ENCODE peak calls at places on chromosomes 13 and 19, in seven cellular contexts. One of them, this sample, is unnamed.
A peak's percentile ranks its signal among the peaks of the same experiment; 100 is the strongest.

GRCh38 chr19:14023404-14024235 is 4.3 kb upstream of the RLN3 start:
- DNase-seq in type B pancreatic cell: no peak
- DNase-seq in cardiac fibroblast: peak; percentile 83
- DNase-seq in neural crest cell: peak; percentile 59
- DNase-seq in Calu3: peak; percentile 69
- DNase-seq in fibroblast of the aortic adventitia: peak; percentile 53
- DNase-seq in AG04449: no peak
- DNase-seq in this sample: peak; percentile 73

GRCh38 chr19:1027020-1027952 is 878 bp downstream of the CNN2 start:
- DNase-seq in cardiac fibroblast: peak; percentile 51
- DNase-seq in neural crest cell: no peak
- DNase-seq in Calu3: peak; percentile 24
- DNase-seq in fibroblast of the aortic adventitia: peak; percentile 40
- DNase-seq in type B pancreatic cell: no peak
- DNase-seq in AG04449: no peak
- DNase-seq in this sample: no peak

GRCh38 chr13:24304620-24305019 is 4.8 kb upstream of the C1QTNF9 start:
- DNase-seq in AG04449: no peak
- DNase-seq in type B pancreatic cell: no peak
- DNase-seq in fibroblast of the aortic adventitia: no peak
- DNase-seq in neural crest cell: no peak
- DNase-seq in cardiac fibroblast: no peak
- DNase-seq in Calu3: no peak
- DNase-seq in this sample: no peak

GRCh38 chr19:14409157-14410053 is 9.7 kb downstream of the DDX39A start:
- DNase-seq in cardiac fibroblast: no peak
- DNase-seq in type B pancreatic cell: no peak
- DNase-seq in AG04449: no peak
- DNase-seq in fibroblast of the aortic adventitia: no peak
- DNase-seq in Calu3: no peak
- DNase-seq in neural crest cell: no peak
- DNase-seq in this sample: no peak

GRCh38 chr13:87147076-87147475 is 524.1 kb upstream of the SLITRK5 start:
- DNase-seq in Calu3: no peak
- DNase-seq in cardiac fibroblast: no peak
- DNase-seq in fibroblast of the aortic adventitia: no peak
- DNase-seq in type B pancreatic cell: no peak
- DNase-seq in neural crest cell: no peak
- DNase-seq in AG04449: no peak
- DNase-seq in this sample: peak; percentile 46

GRCh38 chr19:22261596-22261995 is 24.6 kb upstream of the ZNF729 start:
- DNase-seq in cardiac fibroblast: no peak
- DNase-seq in Calu3: no peak
- DNase-seq in fibroblast of the aortic adventitia: no peak
- DNase-seq in neural crest cell: no peak
- DNase-seq in type B pancreatic cell: no peak
- DNase-seq in AG04449: no peak
- DNase-seq in this sample: no peak

GRCh38 chr13:103291693-103292572 is 225.7 kb upstream of the SLC10A2 start:
- DNase-seq in type B pancreatic cell: no peak
- DNase-seq in Calu3: no peak
- DNase-seq in cardiac fibroblast: no peak
- DNase-seq in neural crest cell: no peak
- DNase-seq in fibroblast of the aortic adventitia: no peak
- DNase-seq in AG04449: no peak
- DNase-seq in this sample: peak; percentile 35

GRCh38 chr13:30107126-30107525 is 200.2 kb downstream of the KATNAL1 start:
- DNase-seq in cardiac fibroblast: no peak
- DNase-seq in type B pancreatic cell: no peak
- DNase-seq in Calu3: no peak
- DNase-seq in AG04449: no peak
- DNase-seq in neural crest cell: no peak
- DNase-seq in fibroblast of the aortic adventitia: no peak
- DNase-seq in this sample: no peak

GRCh38 chr13:31930901-31931522 is 100.6 kb upstream of the FRY start:
- DNase-seq in type B pancreatic cell: no peak
- DNase-seq in Calu3: no peak
- DNase-seq in fibroblast of the aortic adventitia: peak; percentile 13
- DNase-seq in neural crest cell: no peak
- DNase-seq in cardiac fibroblast: no peak
- DNase-seq in AG04449: no peak
- DNase-seq in this sample: peak; percentile 21

GRCh38 chr13:27621366-27622101 is at the start of gene POLR1D:
- DNase-seq in AG04449: no peak
- DNase-seq in Calu3: peak; percentile 88
- DNase-seq in fibroblast of the aortic adventitia: peak; percentile 53
- DNase-seq in cardiac fibroblast: peak; percentile 75
- DNase-seq in type B pancreatic cell: peak; percentile 81
- DNase-seq in neural crest cell: peak; percentile 50
- DNase-seq in this sample: peak; percentile 80

GRCh38 chr13:109151255-109151654 is 521.8 kb downstream of the MYO16 start:
- DNase-seq in fibroblast of the aortic adventitia: no peak
- DNase-seq in cardiac fibroblast: no peak
- DNase-seq in Calu3: no peak
- DNase-seq in type B pancreatic cell: no peak
- DNase-seq in AG04449: no peak
- DNase-seq in neural crest cell: no peak
- DNase-seq in this sample: peak; percentile 47

GRCh38 chr19:1533510-1534150 is 9.8 kb downstream of the PLK5 start:
- DNase-seq in fibroblast of the aortic adventitia: no peak
- DNase-seq in AG04449: no peak
- DNase-seq in Calu3: no peak
- DNase-seq in type B pancreatic cell: no peak
- DNase-seq in neural crest cell: no peak
- DNase-seq in cardiac fibroblast: no peak
- DNase-seq in this sample: no peak

GRCh38 chr19:1074512-1075283 is 7.7 kb downstream of the ARHGAP45 start:
- DNase-seq in type B pancreatic cell: no peak
- DNase-seq in neural crest cell: no peak
- DNase-seq in fibroblast of the aortic adventitia: no peak
- DNase-seq in AG04449: no peak
- DNase-seq in cardiac fibroblast: no peak
- DNase-seq in Calu3: peak; percentile 84
- DNase-seq in this sample: no peak

GRCh38 chr19:37506387-37507166 is at the start of gene ZNF793:
- DNase-seq in neural crest cell: peak; percentile 79
- DNase-seq in cardiac fibroblast: peak; percentile 84
- DNase-seq in AG04449: no peak
- DNase-seq in type B pancreatic cell: peak; percentile 90
- DNase-seq in Calu3: no peak
- DNase-seq in fibroblast of the aortic adventitia: peak; percentile 41
- DNase-seq in this sample: peak; percentile 88

GRCh38 chr13:100506600-100507422 is 81.8 kb downstream of the GGACT start:
- DNase-seq in fibroblast of the aortic adventitia: no peak
- DNase-seq in type B pancreatic cell: no peak
- DNase-seq in cardiac fibroblast: no peak
- DNase-seq in Calu3: no peak
- DNase-seq in AG04449: no peak
- DNase-seq in neural crest cell: no peak
- DNase-seq in this sample: no peak

GRCh38 chr19:18975011-18975410 is 34.0 kb upstream of the HOMER3 start:
- DNase-seq in neural crest cell: no peak
- DNase-seq in type B pancreatic cell: no peak
- DNase-seq in Calu3: no peak
- DNase-seq in fibroblast of the aortic adventitia: no peak
- DNase-seq in cardiac fibroblast: no peak
- DNase-seq in AG04449: no peak
- DNase-seq in this sample: no peak

GRCh38 chr13:43132228-43132627 is 108.8 kb downstream of the DNAJC15 start:
- DNase-seq in Calu3: peak; percentile 38
- DNase-seq in type B pancreatic cell: no peak
- DNase-seq in neural crest cell: no peak
- DNase-seq in cardiac fibroblast: peak; percentile 51
- DNase-seq in AG04449: no peak
- DNase-seq in fibroblast of the aortic adventitia: peak; percentile 23
- DNase-seq in this sample: peak; percentile 78

GRCh38 chr19:52188822-52189744 is 769 bp upstream of the PPP2R1A start:
- DNase-seq in AG04449: no peak
- DNase-seq in neural crest cell: peak; percentile 90
- DNase-seq in type B pancreatic cell: peak; percentile 75
- DNase-seq in Calu3: peak; percentile 5
- DNase-seq in cardiac fibroblast: no peak
- DNase-seq in fibroblast of the aortic adventitia: no peak
- DNase-seq in this sample: no peak

GRCh38 chr13:81395368-81395767 is 1054.4 kb upstream of the SPRY2 start:
- DNase-seq in Calu3: no peak
- DNase-seq in AG04449: no peak
- DNase-seq in cardiac fibroblast: no peak
- DNase-seq in type B pancreatic cell: no peak
- DNase-seq in neural crest cell: peak; percentile 4
- DNase-seq in fibroblast of the aortic adventitia: no peak
- DNase-seq in this sample: peak; percentile 4

GRCh38 chr19:42831221-42832019 is 48.1 kb downstream of the PSG1 start:
- DNase-seq in neural crest cell: no peak
- DNase-seq in AG04449: no peak
- DNase-seq in type B pancreatic cell: no peak
- DNase-seq in fibroblast of the aortic adventitia: no peak
- DNase-seq in Calu3: peak; percentile 72
- DNase-seq in cardiac fibroblast: no peak
- DNase-seq in this sample: no peak

GRCh38 chr19:17488593-17489391 is 18.5 kb downstream of the SLC27A1 start:
- DNase-seq in Calu3: peak; percentile 28
- DNase-seq in cardiac fibroblast: no peak
- DNase-seq in type B pancreatic cell: peak; percentile 84
- DNase-seq in fibroblast of the aortic adventitia: no peak
- DNase-seq in AG04449: no peak
- DNase-seq in neural crest cell: peak; percentile 57
- DNase-seq in this sample: no peak

GRCh38 chr19:18415177-18415867 is 3.9 kb upstream of the SSBP4 start:
- DNase-seq in AG04449: no peak
- DNase-seq in cardiac fibroblast: peak; percentile 96
- DNase-seq in fibroblast of the aortic adventitia: peak; percentile 87
- DNase-seq in Calu3: no peak
- DNase-seq in neural crest cell: no peak
- DNase-seq in type B pancreatic cell: no peak
- DNase-seq in this sample: peak; percentile 85

GRCh38 chr13:80341771-80342271 is 895 bp upstream of the SPRY2 start:
- DNase-seq in neural crest cell: peak; percentile 50
- DNase-seq in Calu3: peak; percentile 6
- DNase-seq in cardiac fibroblast: peak; percentile 65
- DNase-seq in type B pancreatic cell: no peak
- DNase-seq in AG04449: no peak
- DNase-seq in fibroblast of the aortic adventitia: peak; percentile 60
- DNase-seq in this sample: peak; percentile 73

GRCh38 chr19:19279062-19279612 is 6.0 kb upstream of the TM6SF2 start:
- DNase-seq in fibroblast of the aortic adventitia: no peak
- DNase-seq in type B pancreatic cell: no peak
- DNase-seq in cardiac fibroblast: no peak
- DNase-seq in AG04449: no peak
- DNase-seq in Calu3: no peak
- DNase-seq in neural crest cell: no peak
- DNase-seq in this sample: no peak

GRCh38 chr13:74145249-74145970 is 11.2 kb upstream of the KLF12 start:
- DNase-seq in Calu3: no peak
- DNase-seq in cardiac fibroblast: peak; percentile 64
- DNase-seq in type B pancreatic cell: no peak
- DNase-seq in neural crest cell: no peak
- DNase-seq in fibroblast of the aortic adventitia: peak; percentile 74
- DNase-seq in AG04449: no peak
- DNase-seq in this sample: peak; percentile 75

GRCh38 chr13:110770678-110771077 is 57.2 kb downstream of the ING1 start:
- DNase-seq in Calu3: no peak
- DNase-seq in fibroblast of the aortic adventitia: no peak
- DNase-seq in type B pancreatic cell: no peak
- DNase-seq in neural crest cell: no peak
- DNase-seq in cardiac fibroblast: no peak
- DNase-seq in AG04449: no peak
- DNase-seq in this sample: no peak
- TF ChIP-seq CTCF in Calu3: no peak
- TF ChIP-seq CTCF in fibroblast of the aortic adventitia: no peak
- TF ChIP-seq CTCF in type B pancreatic cell: no peak
- TF ChIP-seq CTCF in neural crest cell: no peak
- TF ChIP-seq CTCF in cardiac fibroblast: no peak
- TF ChIP-seq CTCF in AG04449: no peak
- TF ChIP-seq CTCF in this sample: no peak

GRCh38 chr19:11766597-11767591 is at the start of gene ZNF441:
- DNase-seq in type B pancreatic cell: peak; percentile 96
- DNase-seq in Calu3: peak; percentile 95
- DNase-seq in fibroblast of the aortic adventitia: peak; percentile 93
- DNase-seq in AG04449: peak; percentile 42
- DNase-seq in neural crest cell: peak; percentile 98
- DNase-seq in cardiac fibroblast: peak; percentile 95
- DNase-seq in this sample: peak; percentile 93
- TF ChIP-seq CTCF in type B pancreatic cell: no peak
- TF ChIP-seq CTCF in Calu3: no peak
- TF ChIP-seq CTCF in fibroblast of the aortic adventitia: no peak
- TF ChIP-seq CTCF in AG04449: no peak
- TF ChIP-seq CTCF in neural crest cell: no peak
- TF ChIP-seq CTCF in cardiac fibroblast: no peak
- TF ChIP-seq CTCF in this sample: no peak

DNA sequence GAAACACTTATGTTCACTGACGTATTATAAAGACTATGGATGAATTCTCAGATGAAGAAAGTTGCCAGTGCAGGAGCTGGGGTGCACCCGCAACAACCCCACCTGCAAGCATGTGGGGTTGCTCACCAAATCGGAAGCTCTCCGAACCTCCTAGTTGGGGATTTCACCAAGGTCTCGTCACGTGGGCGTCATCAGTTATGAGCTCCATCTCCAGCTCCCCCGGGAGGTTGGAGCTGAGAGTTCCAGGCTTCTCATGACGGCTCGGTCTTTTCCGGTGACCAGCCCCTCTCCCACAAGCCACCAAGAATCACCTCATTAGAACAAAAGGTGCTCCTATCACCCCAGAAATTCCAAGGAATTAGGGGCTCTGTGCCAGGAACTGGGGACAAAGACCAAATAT is 46.1 kb upstream of the TUBGCP3 start:
- DNase-seq in fibroblast of the aortic adventitia: no peak
- DNase-seq in AG04449: no peak
- DNase-seq in type B pancreatic cell: no peak
- DNase-seq in cardiac fibroblast: no peak
- DNase-seq in neural crest cell: no peak
- DNase-seq in Calu3: no peak
- DNase-seq in this sample: no peak
- TF ChIP-seq CTCF in fibroblast of the aortic adventitia: no peak
- TF ChIP-seq CTCF in AG04449: no peak
- TF ChIP-seq CTCF in type B pancreatic cell: no peak
- TF ChIP-seq CTCF in cardiac fibroblast: no peak
- TF ChIP-seq CTCF in neural crest cell: no peak
- TF ChIP-seq CTCF in Calu3: no peak
- TF ChIP-seq CTCF in this sample: no peak

GRCh38 chr13:110715395-110716234 is 2.1 kb downstream of the ING1 start:
- DNase-seq in cardiac fibroblast: peak; percentile 100
- DNase-seq in neural crest cell: peak; percentile 88
- DNase-seq in Calu3: peak; percentile 85
- DNase-seq in fibroblast of the aortic adventitia: peak; percentile 100
- DNase-seq in AG04449: peak; percentile 99
- DNase-seq in type B pancreatic cell: peak; percentile 97
- DNase-seq in this sample: peak; percentile 100

GRCh38 chr13:110712849-110713641 is 455 bp upstream of the ING1 start:
- DNase-seq in type B pancreatic cell: peak; percentile 100
- DNase-seq in fibroblast of the aortic adventitia: peak; percentile 100
- DNase-seq in Calu3: peak; percentile 91
- DNase-seq in AG04449: peak; percentile 99
- DNase-seq in neural crest cell: peak; percentile 98
- DNase-seq in cardiac fibroblast: peak; percentile 100
- DNase-seq in this sample: peak; percentile 100

GRCh38 chr13:110713642-110713952 is at the start of gene ING1:
- DNase-seq in fibroblast of the aortic adventitia: no peak
- DNase-seq in type B pancreatic cell: no peak
- DNase-seq in Calu3: no peak
- DNase-seq in AG04449: no peak
- DNase-seq in cardiac fibroblast: no peak
- DNase-seq in neural crest cell: no peak
- DNase-seq in this sample: no peak

GRCh38 chr13:110714798-110715394 is 1.4 kb downstream of the ING1 start:
- DNase-seq in type B pancreatic cell: peak; percentile 73
- DNase-seq in AG04449: no peak
- DNase-seq in Calu3: no peak
- DNase-seq in neural crest cell: peak; percentile 37
- DNase-seq in cardiac fibroblast: peak; percentile 63
- DNase-seq in fibroblast of the aortic adventitia: peak; percentile 36
- DNase-seq in this sample: peak; percentile 58

GRCh38 chr13:110713981-110714797 is 689 bp downstream of the ING1 start:
- DNase-seq in AG04449: no peak
- DNase-seq in cardiac fibroblast: peak; percentile 54
- DNase-seq in fibroblast of the aortic adventitia: peak; percentile 33
- DNase-seq in neural crest cell: peak; percentile 43
- DNase-seq in Calu3: no peak
- DNase-seq in type B pancreatic cell: no peak
- DNase-seq in this sample: peak; percentile 56
- TF ChIP-seq CTCF in AG04449: no peak
- TF ChIP-seq CTCF in cardiac fibroblast: no peak
- TF ChIP-seq CTCF in fibroblast of the aortic adventitia: no peak
- TF ChIP-seq CTCF in neural crest cell: no peak
- TF ChIP-seq CTCF in Calu3: no peak
- TF ChIP-seq CTCF in type B pancreatic cell: no peak
- TF ChIP-seq CTCF in this sample: no peak